ENCODE peak calls at places on chromosome 9, in nine cellular contexts. X, L, W, U, H, P, A, J and I are unnamed samples. For H3K27me3, the result is how much of the 10 kb centered on the place peaks cover.

GRCh38 chr9:18684608-18685317 is 210.8 kb downstream of the ADAMTSL1 start:
- DNase-seq in X (no peak), U (no peak), A (no peak), L (no peak), W (no peak), J (no peak), P (no peak), H (peak), I (no peak)

GRCh38 chr9:109795613-109796012 is 15.6 kb downstream of the PALM2AKAP2 start:
- DNase-seq in L (no peak), P (no peak), U (no peak), H (no peak), W (no peak), X (no peak), A (no peak), J (no peak), I (no peak)

GRCh38 chr9:109793196-109793595 is 13.2 kb downstream of the PALM2AKAP2 start:
- DNase-seq in U (no peak), P (no peak), L (no peak), A (no peak), H (no peak), J (no peak), W (no peak), X (no peak), I (no peak)

GRCh38 chr9:100088202-100088601 is 10.6 kb downstream of the ERP44 start:
- DNase-seq in X (peak), A (no peak), H (no peak), P (no peak), U (no peak), L (no peak), W (no peak), J (no peak), I (no peak)

GRCh38 chr9:114981095-114981494 is 50.7 kb upstream of the TNFSF8 start:
- DNase-seq in J (no peak), H (no peak), X (no peak), L (no peak), P (no peak), A (no peak), W (no peak), U (no peak), I (no peak)

GRCh38 chr9:89879276-89879675 is 274.5 kb downstream of the GADD45G start:
- DNase-seq in A (no peak), P (no peak), J (peak), X (no peak), L (no peak), W (no peak), H (peak), U (peak), I (peak)

GRCh38 chr9:91004992-91005391 is 203.4 kb downstream of the SYK start:
- DNase-seq in A (no peak), W (peak), J (no peak), X (no peak), P (no peak), U (no peak), H (no peak), L (no peak), I (no peak)

GRCh38 chr9:77866882-77867281 is 164.7 kb downstream of the GNAQ start:
- DNase-seq in W (no peak), A (no peak), P (no peak), L (no peak), H (no peak), X (no peak), U (no peak), J (no peak), I (no peak)

GRCh38 chr9:130030821-130031481 is 12.0 kb downstream of the FNBP1 start:
- DNase-seq in U (no peak), A (no peak), P (no peak), W (peak), X (no peak), J (no peak), H (no peak), L (no peak), I (no peak)

GRCh38 chr9:5574998-5575397 is 53.9 kb upstream of the RIC1 start:
- DNase-seq in W (peak), U (no peak), J (no peak), P (no peak), H (no peak), X (no peak), A (no peak), L (no peak), I (no peak)

GRCh38 chr9:130186051-130186450 is 13.8 kb downstream of the NCS1 start:
- DNase-seq in X (no peak), H (peak), W (no peak), A (no peak), P (peak), L (no peak), U (no peak), J (no peak), I (no peak)

GRCh38 chr9:95434116-95435073 is 82.4 kb downstream of the PTCH1 start:
- DNase-seq in U (no peak), J (no peak), P (no peak), A (no peak), W (peak), H (no peak), X (peak), L (no peak), I (no peak)

GRCh38 chr9:104232781-104233341 is 138.8 kb downstream of the SMC2 start:
- DNase-seq in U (no peak), H (no peak), X (no peak), J (no peak), P (no peak), A (no peak), L (no peak), W (no peak), I (no peak)

GRCh38 chr9:31916591-31917223 is 467.7 kb upstream of the ACO1 start:
- DNase-seq in P (no peak), U (no peak), X (no peak), J (peak), W (peak), L (no peak), H (no peak), A (no peak), I (no peak)

GRCh38 chr9:34993502-34994428 is 4.2 kb downstream of the DNAJB5 start:
- DNase-seq in H (peak), U (peak), L (peak), P (peak), J (no peak), W (no peak), A (peak), X (no peak), I (peak)

GRCh38 chr9:107894572-107895261 is 405.1 kb upstream of the KLF4 start:
- DNase-seq in X (no peak), A (no peak), H (peak), P (peak), W (no peak), J (no peak), L (no peak), U (no peak), I (no peak)

GRCh38 chr9:137723396-137724113 is 104.8 kb downstream of the EHMT1 start:
- DNase-seq in L (no peak), X (no peak), P (no peak), U (no peak), J (no peak), W (no peak), A (no peak), H (no peak), I (no peak)

GRCh38 chr9:95182854-95183563 is 134.5 kb downstream of the FANCC start:
- DNase-seq in L (no peak), J (peak), U (no peak), W (peak), X (no peak), P (peak), A (peak), H (no peak), I (no peak)

GRCh38 chr9:22157831-22158230 is 148.7 kb upstream of the CDKN2B start:
- DNase-seq in W (no peak), P (no peak), J (no peak), H (no peak), A (no peak), L (no peak), X (no peak), U (no peak), I (no peak)

GRCh38 chr9:84772511-84772910 is 103.0 kb downstream of the NTRK2 start:
- DNase-seq in X (no peak), P (no peak), W (no peak), J (no peak), L (no peak), A (no peak), H (no peak), U (no peak), I (no peak)

GRCh38 chr9:20178197-20178596 is 389.4 kb upstream of the SLC24A2 start:
- DNase-seq in X (no peak), W (no peak), L (no peak), H (no peak), J (no peak), A (no peak), P (no peak), U (no peak), I (no peak)

GRCh38 chr9:114386886-114387677 is 700 bp downstream of the AKNA start:
- DNase-seq in X (no peak), H (peak), A (no peak), U (peak), P (peak), W (no peak), L (peak), J (no peak), I (peak)

GRCh38 chr9:90726215-90726614 is 75.4 kb upstream of the SYK start:
- DNase-seq in P (no peak), H (no peak), A (no peak), X (no peak), L (no peak), J (peak), W (peak), U (no peak), I (no peak)

GRCh38 chr9:37922391-37923120 is 18.6 kb upstream of the SLC25A51 start:
- DNase-seq in A (no peak), U (no peak), J (no peak), W (no peak), L (no peak), H (peak), X (no peak), P (peak), I (peak)

GRCh38 chr9:91060520-91061343 is 259.1 kb downstream of the SYK start:
- DNase-seq in H (peak), U (peak), W (peak), J (peak), A (peak), P (no peak), L (peak), X (no peak), I (peak)

GRCh38 chr9:91716815-91717214 is 233.2 kb downstream of the ROR2 start:
- DNase-seq in W (no peak), L (no peak), J (no peak), P (no peak), H (no peak), A (no peak), U (no peak), X (no peak), I (no peak)

GRCh38 chr9:36928210-36928609 is 105.9 kb downstream of the PAX5 start:
- DNase-seq in P (no peak), L (no peak), U (no peak), X (no peak), W (no peak), A (no peak), J (no peak), H (no peak), I (peak)

GRCh38 chr9:118961857-118962256 is 407.4 kb downstream of the BRINP1 start:
- DNase-seq in X (no peak), W (no peak), A (no peak), H (no peak), L (no peak), J (no peak), P (no peak), U (no peak), I (no peak)

GRCh38 chr9:114163517-114163924 is 8.2 kb downstream of the COL27A1 start:
- DNase-seq in H (no peak), A (no peak), X (no peak), P (peak), L (no peak), U (peak), W (peak), J (peak), I (no peak)

GRCh38 chr9:6739218-6739617 is 18.6 kb upstream of the KDM4C start:
- DNase-seq in P (no peak), L (no peak), H (no peak), W (peak), A (no peak), X (no peak), J (no peak), U (no peak), I (no peak)

GRCh38 chr9:114412057-114412683 is 24.4 kb upstream of the AKNA start:
- DNase-seq in A (no peak), L (no peak), U (no peak), P (peak), X (no peak), W (no peak), J (no peak), H (no peak), I (no peak)

GRCh38 chr9:127224178-127224882 is 40.2 kb upstream of the GARNL3 start:
- DNase-seq in P (peak), A (peak), J (peak), L (peak), H (peak), W (peak), X (peak), U (peak), I (peak)
- TF ChIP-seq POLR2A in P (peak), A (no peak), J (peak), L (peak), H (no peak), W (peak), X (no peak), U (no peak), I (no peak)

DNA sequence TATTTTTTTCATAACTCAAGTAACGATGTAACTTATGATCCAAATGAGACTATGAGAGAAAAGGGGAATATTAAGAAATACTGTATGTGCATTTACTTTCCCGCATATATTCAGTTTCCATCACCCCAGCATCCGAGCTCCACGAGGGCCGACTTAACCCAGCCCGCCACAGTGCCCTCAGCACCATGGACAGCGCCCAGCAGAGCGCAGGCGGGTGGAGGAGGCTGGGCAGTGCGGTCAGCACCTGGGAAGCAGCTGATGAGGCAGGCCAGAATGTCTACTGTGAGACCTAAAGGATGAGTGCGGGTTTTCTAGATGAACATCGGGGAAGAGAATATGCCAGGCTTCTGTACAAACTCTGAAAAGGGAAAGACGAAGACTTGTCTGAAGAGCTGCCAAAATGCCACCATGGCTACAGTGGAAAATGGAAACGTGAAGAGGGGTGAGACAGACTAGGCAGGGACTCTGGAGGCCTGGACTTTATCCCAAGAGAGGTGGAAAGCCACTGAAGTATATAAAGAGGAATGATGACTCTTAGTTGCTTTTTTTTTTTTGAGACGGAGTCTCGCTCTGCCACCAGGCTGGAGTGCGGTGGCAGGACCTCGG is 34.5 kb upstream of the MED27 start:
- DNase-seq in H (no peak), W (peak), A (peak), U (peak), P (peak), J (peak), L (peak), X (peak), I (no peak)
- H3K27me3 ChIP-seq in H (under half), W (under half), A (under half), U (half or more), P (under half), J (under half), L (under half), X (under half), I (under half)

DNA sequence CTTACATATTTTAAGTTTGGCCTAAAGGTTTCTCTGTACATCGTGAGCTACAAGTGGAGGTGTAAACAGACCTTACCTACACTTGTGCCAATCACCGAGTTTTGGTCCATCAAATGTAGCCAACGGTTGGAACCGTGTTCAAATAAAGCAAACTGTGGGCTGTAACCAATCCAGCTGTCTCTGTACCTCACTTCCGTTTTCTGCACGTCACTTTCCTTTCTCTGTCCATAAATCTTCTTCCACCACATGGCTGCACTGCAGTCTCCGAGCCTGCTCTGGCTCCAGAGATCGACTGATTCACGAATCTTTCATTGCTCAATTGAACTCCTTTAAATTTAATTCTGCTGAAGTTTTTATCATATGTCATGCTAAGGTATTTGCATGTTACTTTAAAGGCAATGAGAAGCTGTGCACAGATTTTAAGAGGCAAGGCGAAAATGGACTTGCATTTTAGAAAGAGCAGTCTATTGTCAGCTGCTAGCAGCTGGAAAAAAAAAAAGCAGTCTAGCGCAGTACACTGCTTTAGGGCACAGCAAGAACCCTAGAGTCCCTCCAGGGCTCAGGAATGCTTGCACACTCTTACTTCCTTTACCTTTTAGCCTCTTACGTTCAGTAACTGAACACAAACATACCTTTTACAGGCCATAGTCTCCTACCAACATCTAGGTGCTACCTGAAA is 13.2 kb downstream of the TTC39B start:
- DNase-seq in A (no peak), H (no peak), L (no peak), X (no peak), W (no peak), J (peak), U (no peak), P (no peak), I (no peak)
- TF ChIP-seq EP300 in A (no peak), H (no peak), L (no peak), X (no peak), W (no peak), J (no peak), U (no peak), P (no peak), I (no peak)

DNA sequence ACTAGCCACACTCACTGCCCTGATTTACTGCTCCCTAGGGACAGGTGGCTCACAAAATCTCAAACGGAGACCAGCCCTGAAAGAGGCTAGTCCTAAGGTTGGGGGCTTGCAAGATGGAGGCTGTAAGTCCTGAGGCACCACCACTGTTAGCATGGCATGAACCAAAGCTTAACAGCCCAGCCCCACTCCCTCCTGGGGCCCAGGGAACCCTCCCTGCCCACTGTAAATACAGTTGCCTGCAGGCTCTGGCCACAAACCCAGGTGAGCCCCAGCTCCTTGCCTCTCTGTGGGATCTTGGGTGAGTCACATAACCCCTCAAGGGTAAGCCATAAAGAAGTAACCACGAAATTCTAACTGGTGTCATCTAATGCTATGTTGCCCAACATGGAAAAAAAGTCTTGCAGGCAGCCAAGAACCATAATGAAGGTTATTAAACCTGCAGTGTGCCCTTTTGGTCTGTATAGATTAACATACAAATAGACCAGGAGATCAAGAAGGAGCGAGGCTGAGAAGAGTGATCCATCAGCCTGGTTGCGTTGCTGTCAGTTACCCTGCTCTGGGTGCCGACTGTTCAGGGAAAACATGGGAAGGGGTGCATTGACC is 1.7 kb upstream of the POMT1 start:
- DNase-seq in A (no peak), P (no peak), J (no peak), U (no peak), L (no peak), H (no peak), X (no peak), W (no peak), I (no peak)
- TF ChIP-seq POLR2A in A (no peak), P (no peak), J (no peak), U (no peak), L (no peak), H (no peak), X (no peak), W (no peak), I (no peak)

GRCh38 chr9:124761196-124761595 is 9.9 kb downstream of the NR6A1 start:
- DNase-seq in J (no peak), P (no peak), W (no peak), L (no peak), A (no peak), H (no peak), U (no peak), X (no peak), I (no peak)

GRCh38 chr9:124764774-124765438 is 6.2 kb downstream of the NR6A1 start:
- DNase-seq in H (no peak), L (no peak), A (no peak), U (no peak), P (no peak), X (peak), J (no peak), W (peak), I (no peak)

GRCh38 chr9:124760719-124761118 is 10.4 kb downstream of the NR6A1 start:
- DNase-seq in W (no peak), A (no peak), P (no peak), L (no peak), X (no peak), H (no peak), J (peak), U (no peak), I (no peak)

GRCh38 chr9:124761710-124762109 is 9.4 kb downstream of the NR6A1 start:
- DNase-seq in L (no peak), P (no peak), W (no peak), U (no peak), A (no peak), J (no peak), X (no peak), H (no peak), I (no peak)

DNA sequence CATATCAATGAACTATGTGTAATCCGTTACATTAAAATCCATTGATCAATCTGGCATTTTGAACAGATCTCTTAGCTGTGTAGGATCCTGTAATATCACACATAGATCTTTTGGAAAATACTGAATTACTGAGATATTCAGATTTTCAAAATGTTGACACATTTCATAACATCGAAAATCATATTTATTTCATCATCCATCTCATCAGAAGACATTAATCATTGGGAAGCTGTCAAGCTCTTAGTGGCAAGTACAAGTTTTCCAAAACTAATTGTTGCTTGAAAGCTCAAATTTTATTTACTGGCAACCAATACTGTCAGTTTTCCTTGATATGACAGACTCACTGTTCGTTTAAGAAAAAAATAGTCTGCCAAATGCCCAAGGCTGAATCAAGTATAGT is 8.5 kb downstream of the NR6A1 start:
- DNase-seq in U (no peak), L (no peak), H (no peak), W (no peak), A (no peak), X (no peak), P (no peak), J (no peak), I (no peak)
- H3K27me3 ChIP-seq in U (half or more), L (under half), H (under half), W (under half), A (under half), X (under half), P (under half), J (under half), I (under half)

DNA sequence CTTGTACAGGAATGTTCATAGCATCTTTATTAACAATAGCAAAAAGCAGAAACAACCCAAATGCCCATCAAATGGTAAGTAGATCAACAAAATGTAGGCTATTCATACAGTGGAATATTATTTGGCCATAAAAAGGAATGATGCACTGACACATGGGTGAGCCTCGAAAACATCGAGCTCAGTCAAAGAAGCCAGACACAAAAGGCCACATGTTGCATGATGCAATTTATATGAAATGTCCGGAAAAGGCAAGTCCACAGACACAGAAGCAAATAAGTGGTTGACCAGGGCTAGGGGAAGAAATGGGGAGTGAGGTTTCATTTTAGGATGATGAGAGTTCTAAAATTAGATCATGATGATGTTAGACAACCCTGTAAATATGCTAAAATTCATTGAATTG is 16.5 kb upstream of the SLC2A8 start:
- DNase-seq in W (no peak), H (no peak), U (no peak), A (no peak), L (no peak), P (no peak), X (no peak), J (no peak), I (no peak)
- TF ChIP-seq EP300 in W (no peak), H (no peak), U (no peak), A (no peak), L (no peak), P (no peak), X (peak), J (no peak), I (no peak)

GRCh38 chr9:120925535-120926396 is 830 bp downstream of the TRAF1 start:
- DNase-seq in W (no peak), A (no peak), H (peak), J (no peak), L (no peak), P (peak), U (no peak), X (peak), I (no peak)
- TF ChIP-seq POLR2A in W (no peak), A (no peak), H (no peak), J (no peak), L (no peak), P (no peak), U (no peak), X (no peak), I (no peak)